ENCODE peak calls at places on chromosomes 7 and 10, in six cellular contexts. R, X, U, I, O and J are unnamed samples.

GRCh38 chr10:43225787-43226153 is 41.1 kb downstream of the RASGEF1A start:
- DNase-seq in I (no peak), X (no peak), R (peak; percentile 4), U (peak; percentile 2), O (no peak), J (no peak)

GRCh38 chr7:128697301-128697905 is 25.3 kb downstream of the GARIN1A start:
- DNase-seq in I (peak; percentile 44), O (peak; percentile 63), X (no peak), R (peak; percentile 78), U (no peak), J (peak; percentile 59)

GRCh38 chr10:119686465-119687191 is 35.4 kb downstream of the BAG3 start:
- DNase-seq in X (peak; percentile 40), O (peak; percentile 83), I (peak; percentile 89), U (peak; percentile 68), R (peak; percentile 93), J (peak; percentile 81)

GRCh38 chr7:94449151-94449725 is 54.5 kb downstream of the COL1A2 start:
- DNase-seq in O (no peak), I (peak; percentile 55), R (peak; percentile 54), X (no peak), U (no peak), J (peak; percentile 26)

GRCh38 chr10:58512470-58513188 is at the start of gene BICC1:
- DNase-seq in U (no peak), I (peak; percentile 38), R (peak; percentile 55), X (no peak), O (peak; percentile 39), J (peak; percentile 22)

GRCh38 chr10:75293456-75293840 is 57.7 kb upstream of the COMTD1 start:
- DNase-seq in R (no peak), X (no peak), U (no peak), I (peak; percentile 25), O (no peak), J (no peak)

GRCh38 chr7:56009695-56010094 is 41.5 kb downstream of the PSPH start:
- DNase-seq in U (no peak), O (no peak), R (no peak), I (no peak), X (no peak), J (no peak)

GRCh38 chr7:158257516-158258410 is 329.9 kb downstream of the PTPRN2 start:
- DNase-seq in R (no peak), I (no peak), X (no peak), U (no peak), O (no peak), J (no peak)